ENCODE peak calls at places on chromosomes 11 and 22, in four cellular contexts. One of them, this sample, is unnamed.

GRCh38 chr22:28976588-28976987 is 85.0 kb downstream of the C22orf31 start:
- DNase-seq in dermis blood vessel endothelial cell: peak
- DNase-seq in KG1: no peak
- DNase-seq in PC-3: peak
- DNase-seq in this sample: peak

GRCh38 chr11:118227865-118228785 is 3.3 kb upstream of the JAML start:
- DNase-seq in dermis blood vessel endothelial cell: no peak
- DNase-seq in KG1: peak
- DNase-seq in PC-3: no peak
- DNase-seq in this sample: no peak

GRCh38 chr11:121687961-121688566 is 235.3 kb upstream of the SORL1-AS1 start:
- DNase-seq in dermis blood vessel endothelial cell: no peak
- DNase-seq in PC-3: peak
- DNase-seq in KG1: no peak
- DNase-seq in this sample: peak

GRCh38 chr11:119680899-119681370 is 48.1 kb downstream of the NECTIN1 start:
- DNase-seq in KG1: no peak
- DNase-seq in dermis blood vessel endothelial cell: no peak
- DNase-seq in PC-3: peak
- DNase-seq in this sample: no peak

GRCh38 chr11:69699213-69699612 is 4.6 kb downstream of the FGF19 start:
- DNase-seq in dermis blood vessel endothelial cell: no peak
- DNase-seq in PC-3: no peak
- DNase-seq in KG1: no peak
- DNase-seq in this sample: peak

GRCh38 chr22:39300198-39300830 is 19.1 kb downstream of the RPL3 start:
- DNase-seq in KG1: no peak
- DNase-seq in PC-3: no peak
- DNase-seq in dermis blood vessel endothelial cell: no peak
- DNase-seq in this sample: peak

GRCh38 chr22:30183861-30184278 is 62.7 kb downstream of the LIF start:
- DNase-seq in PC-3: no peak
- DNase-seq in dermis blood vessel endothelial cell: no peak
- DNase-seq in KG1: no peak
- DNase-seq in this sample: peak

GRCh38 chr11:43278302-43278956 is 33.4 kb upstream of the API5 start:
- DNase-seq in PC-3: peak
- DNase-seq in KG1: no peak
- DNase-seq in dermis blood vessel endothelial cell: peak
- DNase-seq in this sample: peak

GRCh38 chr11:45614196-45614828 is 51.1 kb downstream of the CHST1 start:
- DNase-seq in PC-3: no peak
- DNase-seq in KG1: no peak
- DNase-seq in dermis blood vessel endothelial cell: no peak
- DNase-seq in this sample: no peak

GRCh38 chr11:113666584-113666983 is 39.5 kb downstream of the TMPRSS5 start:
- DNase-seq in KG1: no peak
- DNase-seq in PC-3: no peak
- DNase-seq in dermis blood vessel endothelial cell: no peak
- DNase-seq in this sample: no peak

GRCh38 chr11:12170984-12171383 is 60.6 kb downstream of the MICAL2 start:
- DNase-seq in KG1: no peak
- DNase-seq in dermis blood vessel endothelial cell: no peak
- DNase-seq in PC-3: no peak
- DNase-seq in this sample: no peak

GRCh38 chr11:111788051-111788450 is 21.9 kb upstream of the PPP2R1B start:
- DNase-seq in PC-3: no peak
- DNase-seq in dermis blood vessel endothelial cell: no peak
- DNase-seq in KG1: no peak
- DNase-seq in this sample: no peak

GRCh38 chr11:115085461-115086220 is 407.3 kb downstream of the NXPE2 start:
- DNase-seq in KG1: no peak
- DNase-seq in dermis blood vessel endothelial cell: no peak
- DNase-seq in PC-3: no peak
- DNase-seq in this sample: no peak

GRCh38 chr11:41308286-41308685 is 151.2 kb downstream of the LRRC4C start:
- DNase-seq in dermis blood vessel endothelial cell: no peak
- DNase-seq in KG1: no peak
- DNase-seq in PC-3: no peak
- DNase-seq in this sample: no peak

GRCh38 chr22:36369922-36370781 is 17.6 kb downstream of the MYH9 start:
- DNase-seq in PC-3: no peak
- DNase-seq in dermis blood vessel endothelial cell: peak
- DNase-seq in KG1: no peak
- DNase-seq in this sample: peak

GRCh38 chr11:64285885-64286800 is 495 bp downstream of the GPR137 start:
- DNase-seq in KG1: peak
- DNase-seq in PC-3: peak
- DNase-seq in dermis blood vessel endothelial cell: peak
- DNase-seq in this sample: peak

GRCh38 chr11:34599406-34599901 is 21.4 kb upstream of the EHF start:
- DNase-seq in dermis blood vessel endothelial cell: peak
- DNase-seq in KG1: no peak
- DNase-seq in PC-3: peak
- DNase-seq in this sample: peak

GRCh38 chr11:111982019-111982464 is 43.2 kb upstream of the DLAT start:
- DNase-seq in dermis blood vessel endothelial cell: peak
- DNase-seq in KG1: peak
- DNase-seq in PC-3: peak
- DNase-seq in this sample: peak

GRCh38 chr11:100825610-100826009 is 138.5 kb downstream of the ARHGAP42 start:
- DNase-seq in KG1: no peak
- DNase-seq in PC-3: no peak
- DNase-seq in dermis blood vessel endothelial cell: no peak
- DNase-seq in this sample: no peak

GRCh38 chr11:65621460-65621859 is 5.9 kb downstream of the PCNX3 start:
- DNase-seq in dermis blood vessel endothelial cell: no peak
- DNase-seq in PC-3: no peak
- DNase-seq in KG1: no peak
- DNase-seq in this sample: no peak

This sample was measured in kidney tubule cell.